ENCODE peak calls at places on chromosome 16, in nine cellular contexts. U is small intestine; O is uterus; J is tibial nerve; M is body of pancreas; T is pancreas; S is neuronal stem cell; C is cardiac muscle cell; H is effector memory CD4-positive, alpha-beta T cell. V is an unnamed sample.

GRCh38 chr16:27712251-27712711 is 162.3 kb downstream of the KATNIP start:
- DNase-seq in U (no peak), O (no peak), J (no peak), M (no peak), T (no peak), S (no peak), C (no peak), H (no peak), V (no peak)

GRCh38 chr16:85078176-85078700 is 34.0 kb downstream of the CIBAR2 start:
- DNase-seq in U (no peak), O (no peak), J (no peak), M (no peak), T (no peak), S (no peak), C (no peak), H (no peak), V (no peak)

GRCh38 chr16:66551362-66551761 is 1.0 kb upstream of the CKLF start:
- DNase-seq in U (peak; percentile 43), O (no peak), J (no peak), M (peak; percentile 44), T (no peak), S (no peak), C (peak; percentile 27), H (peak; percentile 57), V (peak; percentile 49)

GRCh38 chr16:12002447-12003006 is 26.0 kb downstream of the SNX29 start:
- DNase-seq in U (no peak), O (no peak), J (no peak), M (no peak), T (no peak), S (no peak), C (peak; percentile 58), H (no peak), V (no peak)

GRCh38 chr16:83779881-83780280 is 27.9 kb upstream of the HSBP1 start:
- DNase-seq in U (no peak), O (no peak), J (no peak), M (no peak), T (no peak), S (no peak), C (no peak), H (no peak), V (no peak)

GRCh38 chr16:12050361-12050760 is 73.8 kb downstream of the SNX29 start:
- DNase-seq in U (no peak), O (no peak), J (no peak), M (no peak), T (no peak), S (no peak), C (no peak), H (no peak), V (no peak)

GRCh38 chr16:4746991-4747574 is 12.7 kb downstream of the DNAAF8 start:
- DNase-seq in U (no peak), O (peak; percentile 56), J (no peak), M (no peak), T (no peak), S (no peak), C (no peak), H (no peak), V (no peak)

GRCh38 chr16:57042157-57043111 is 49.9 kb upstream of the CPNE2 start:
- DNase-seq in U (no peak), O (no peak), J (no peak), M (no peak), T (no peak), S (no peak), C (no peak), H (peak; percentile 27), V (peak; percentile 90)

GRCh38 chr16:57115504-57116182 is 23.3 kb downstream of the CPNE2 start:
- DNase-seq in U (no peak), O (peak; percentile 53), J (no peak), M (peak; percentile 30), T (no peak), S (peak; percentile 59), C (no peak), H (no peak), V (no peak)

GRCh38 chr16:2701713-2702437 is 18.1 kb downstream of the PRSS27 start:
- DNase-seq in U (no peak), O (no peak), J (no peak), M (no peak), T (no peak), S (no peak), C (no peak), H (no peak), V (no peak)

GRCh38 chr16:10876799-10877341 is at the start of gene CIITA:
- DNase-seq in U (peak; percentile 56), O (no peak), J (peak; percentile 84), M (peak; percentile 90), T (peak; percentile 57), S (no peak), C (no peak), H (peak; percentile 27), V (peak; percentile 14)
- H3K36me3 ChIP-seq in U (no peaks in the 10 kb centered on the region), O (no peaks in the 10 kb centered on the region), J (no peaks in the 10 kb centered on the region), M (no peaks in the 10 kb centered on the region), T (no peaks in the 10 kb centered on the region), S (no peaks in the 10 kb centered on the region), C (no peaks in the 10 kb centered on the region), H (no peaks in the 10 kb centered on the region), V (no peaks in the 10 kb centered on the region)

GRCh38 chr16:73043828-73044493 is 4.0 kb downstream of the ZFHX3 start:
- DNase-seq in U (no peak), O (no peak), J (no peak), M (no peak), T (no peak), S (no peak), C (no peak), H (no peak), V (no peak)
- H3K4me1 ChIP-seq in U (no peaks in the 10 kb centered on the region), O (peaks cover 12% of the 10 kb centered on the region), J (peaks cover 43% of the 10 kb centered on the region), M (peaks cover 57% of the 10 kb centered on the region), T (peaks cover 26% of the 10 kb centered on the region), S (peaks cover 19% of the 10 kb centered on the region), C (peaks cover 55% of the 10 kb centered on the region), H (no peaks in the 10 kb centered on the region), V (no peaks in the 10 kb centered on the region)

DNA sequence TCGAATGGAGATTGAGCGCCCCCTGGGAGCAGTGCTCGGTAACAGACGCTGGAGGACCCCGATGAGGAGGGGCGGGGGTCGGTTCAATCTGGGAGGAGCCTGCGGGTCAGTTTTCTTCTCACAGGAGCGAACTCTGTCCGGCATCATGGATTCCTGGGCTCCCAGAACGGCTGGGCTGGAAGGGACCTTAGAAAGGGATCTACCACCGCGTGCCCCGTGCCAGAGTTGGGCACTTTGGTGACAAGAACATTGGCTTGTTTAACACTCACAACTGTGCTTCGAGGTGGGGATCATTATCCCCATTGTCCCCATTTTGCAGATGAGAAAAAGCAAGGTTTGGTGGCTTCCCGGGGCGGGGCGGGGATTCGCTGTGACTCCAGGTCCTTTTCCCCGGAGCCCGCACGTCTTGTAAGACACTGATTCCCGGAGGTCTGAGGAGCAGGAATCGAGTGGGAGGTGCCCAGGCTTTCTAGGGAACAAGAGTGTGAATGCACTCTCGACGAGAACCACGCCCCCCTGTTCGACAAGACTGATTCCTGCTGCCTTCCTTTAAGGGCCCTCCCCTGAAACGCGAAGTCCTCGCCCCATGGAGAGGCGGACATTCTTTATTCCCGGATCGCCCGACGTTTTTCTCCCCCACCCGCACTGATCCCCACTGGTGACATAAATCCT is 1.5 kb upstream of the FBXL19 start:
- DNase-seq in U (peak; percentile 84), O (peak; percentile 92), J (peak; percentile 73), M (peak; percentile 93), T (peak; percentile 93), S (peak; percentile 94), C (peak; percentile 97), H (peak; percentile 81), V (peak; percentile 84)
- H3K27ac ChIP-seq in U (peak overlapping the region; percentile 98), O (peak overlapping the region; percentile 75), J (peak overlapping the region; percentile 82), M (peak overlapping the region; percentile 96), T (peak overlapping the region; percentile 71), S (peak overlapping the region; percentile 64), C (peak overlapping the region; percentile 88), H (peak overlapping the region; percentile 61), V (peak overlapping the region; percentile 61)

GRCh38 chr16:81335669-81336068 is 20.9 kb downstream of the GAN start:
- DNase-seq in U (no peak), O (no peak), J (no peak), M (no peak), T (no peak), S (no peak), C (no peak), H (no peak), V (no peak)
- H3K36me3 ChIP-seq in U (no peaks in the 10 kb centered on the region), O (no peaks in the 10 kb centered on the region), J (no peaks in the 10 kb centered on the region), M (no peaks in the 10 kb centered on the region), T (no peaks in the 10 kb centered on the region), S (peaks cover 7% of the 10 kb centered on the region), C (no peaks in the 10 kb centered on the region), H (no peaks in the 10 kb centered on the region), V (no peaks in the 10 kb centered on the region)

DNA sequence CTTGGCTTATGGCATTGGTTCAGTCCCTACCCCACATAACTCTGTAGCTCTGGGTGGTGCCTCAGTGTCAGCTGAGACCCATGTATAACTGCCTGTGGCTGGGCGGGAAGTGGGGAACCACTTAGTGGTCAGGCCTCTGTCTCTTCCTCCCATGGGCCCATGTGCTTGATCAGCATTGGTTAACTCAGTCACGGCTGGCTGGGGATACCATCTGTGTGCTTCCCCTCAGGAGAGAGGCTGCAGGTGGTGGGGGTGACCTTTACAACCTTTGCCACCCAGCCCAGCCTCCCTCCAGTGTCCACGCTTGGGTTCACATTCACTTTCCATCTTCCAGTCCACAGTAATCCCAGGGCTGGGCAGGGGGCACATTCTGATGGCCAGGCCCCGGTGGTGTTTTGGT is 10.3 kb upstream of the NFATC3 start:
- DNase-seq in U (peak; percentile 64), O (no peak), J (no peak), M (peak; percentile 40), T (no peak), S (no peak), C (no peak), H (peak; percentile 60), V (peak; percentile 53)
- H3K4me1 ChIP-seq in U (peaks cover 7% of the 10 kb centered on the region), O (peaks cover 7% of the 10 kb centered on the region), J (peaks cover 8% of the 10 kb centered on the region), M (peaks cover 1% of the 10 kb centered on the region), T (no peaks in the 10 kb centered on the region), S (no peaks in the 10 kb centered on the region), C (no peaks in the 10 kb centered on the region), H (peaks cover 82% of the 10 kb centered on the region), V (peaks cover 85% of the 10 kb centered on the region)